ENCODE peak calls at places on chromosome 12, in eight cellular contexts. V is GM19239, H is GF-D8, M is T-helper 17 cell, R is GM10248, Q is glutamatergic neuron, P is adrenal gland, X is lower leg skin. J is an unnamed sample.
A peak's percentile ranks its signal among the peaks of the same experiment; 100 is the strongest.

GRCh38 chr12:48349471-48349870 is 1.2 kb downstream of the ZNF641 start:
- DNase-seq in P (no peak), Q (no peak), H (no peak), M (no peak), V (no peak), R (no peak), X (no peak), J (no peak)

GRCh38 chr12:58443273-58443980 is 476.9 kb downstream of the LRIG3 start:
- DNase-seq in X (no peak), R (no peak), H (no peak), Q (peak; percentile 22), P (peak; percentile 18), M (no peak), V (no peak), J (no peak)

GRCh38 chr12:110965574-110965973 is 45.2 kb upstream of the MYL2 start:
- DNase-seq in R (no peak), X (no peak), P (no peak), H (no peak), Q (no peak), V (no peak), M (no peak), J (no peak)

GRCh38 chr12:131986847-131987398 is 37.2 kb downstream of the EP400 start:
- DNase-seq in M (no peak), H (no peak), V (no peak), R (no peak), X (no peak), Q (no peak), P (no peak), J (no peak)

GRCh38 chr12:97924122-97924521 is 461.5 kb downstream of the RMST start:
- DNase-seq in M (no peak), V (no peak), Q (no peak), H (no peak), P (no peak), X (no peak), R (no peak), J (no peak)

GRCh38 chr12:53376747-53377146 is 3.2 kb upstream of the SP1 start:
- DNase-seq in M (no peak), V (no peak), Q (no peak), R (no peak), P (no peak), X (no peak), H (no peak), J (no peak)

GRCh38 chr12:14952295-14952995 is 9.0 kb downstream of the ARHGDIB start:
- DNase-seq in P (no peak), M (no peak), Q (no peak), R (peak; percentile 28), H (peak; percentile 14), X (no peak), V (no peak), J (no peak)

GRCh38 chr12:124480469-124481256 is 86.7 kb downstream of the NCOR2 start:
- DNase-seq in H (no peak), V (peak; percentile 88), P (peak; percentile 81), Q (peak; percentile 72), X (peak; percentile 87), M (no peak), R (peak; percentile 86), J (no peak)

GRCh38 chr12:131611416-131612091 is 99.3 kb upstream of the SFSWAP start:
- DNase-seq in H (no peak), P (no peak), Q (no peak), R (no peak), V (no peak), M (no peak), X (no peak), J (no peak)

GRCh38 chr12:103908877-103909276 is 21.3 kb upstream of the HSP90B1 start:
- DNase-seq in V (no peak), M (no peak), P (no peak), X (no peak), R (no peak), Q (no peak), H (no peak), J (no peak)

GRCh38 chr12:123384318-123384993 is 524 bp downstream of the KMT5A start:
- DNase-seq in P (peak; percentile 36), V (no peak), X (peak; percentile 88), M (no peak), H (no peak), R (no peak), Q (no peak), J (peak; percentile 66)

GRCh38 chr12:130953783-130954543 is at the start of gene ADGRD1:
- DNase-seq in X (peak; percentile 92), Q (no peak), R (peak; percentile 42), M (no peak), P (peak; percentile 37), V (peak; percentile 18), H (peak; percentile 19), J (peak; percentile 81)

GRCh38 chr12:66823857-66824570 is 145.1 kb upstream of the GRIP1 start:
- DNase-seq in P (no peak), X (no peak), R (no peak), H (no peak), Q (no peak), M (no peak), V (no peak), J (no peak)

GRCh38 chr12:94571556-94571955 is 78.8 kb downstream of the TMCC3 start:
- DNase-seq in R (no peak), Q (no peak), V (no peak), H (no peak), P (peak; percentile 46), M (no peak), X (no peak), J (no peak)

J was measured in tibial artery.